ENCODE peak calls at places on chromosomes 5 and 9, in eight cellular contexts. J is head of caudate nucleus, W is progenitor cell of endocrine pancreas, Z is left ventricle myocardium inferior, V is CD14-positive monocyte, E is GM20000, M is PC-3, K is esophagus muscularis mucosa. Q is an unnamed sample.

GRCh38 chr9:105681724-105682123 is 12.6 kb upstream of the TMEM38B start:
- DNase-seq in K (no peak), V (no peak), Z (no peak), E (no peak), W (no peak), J (no peak), M (peak), Q (no peak)

GRCh38 chr5:66554211-66554610 is 42.0 kb upstream of the MAST4 start:
- DNase-seq in W (no peak), Z (no peak), E (peak), K (no peak), M (peak), V (peak), J (no peak), Q (no peak)

GRCh38 chr5:176131771-176132170 is 106.5 kb upstream of the SIMC1 start:
- DNase-seq in J (no peak), E (no peak), K (no peak), V (no peak), W (no peak), Z (no peak), M (no peak), Q (no peak)

GRCh38 chr5:125160787-125161502 is 414.5 kb upstream of the ZNF608 start:
- DNase-seq in J (no peak), W (no peak), V (no peak), Z (no peak), E (no peak), M (no peak), K (no peak), Q (no peak)

GRCh38 chr5:78677777-78678668 is 29.5 kb upstream of the LHFPL2 start:
- DNase-seq in V (no peak), W (no peak), M (peak), K (no peak), J (no peak), E (peak), Z (peak), Q (no peak)

GRCh38 chr5:998975-999501 is 9.6 kb upstream of the NKD2 start:
- DNase-seq in M (no peak), E (no peak), J (peak), Z (no peak), W (no peak), V (peak), K (no peak), Q (no peak)

GRCh38 chr5:139402561-139403158 is 1.2 kb downstream of the SPATA24 start:
- DNase-seq in K (no peak), W (no peak), M (peak), V (no peak), J (no peak), E (no peak), Z (no peak), Q (peak)

GRCh38 chr5:113112435-113112834 is 135.8 kb downstream of the DCP2 start:
- DNase-seq in K (no peak), E (no peak), M (peak), V (no peak), W (no peak), Z (no peak), J (no peak), Q (no peak)

GRCh38 chr9:64066736-64067368 is 1218.2 kb downstream of the FOXD4L5 start:
- DNase-seq in Z (no peak), J (no peak), W (no peak), E (no peak), V (peak), M (no peak), K (no peak), Q (no peak)

GRCh38 chr9:78856781-78857180 is 559.9 kb downstream of the PSAT1 start:
- DNase-seq in W (no peak), V (no peak), Z (no peak), J (no peak), K (no peak), M (no peak), E (no peak), Q (no peak)